ENCODE peak calls at places on chromosome 9, in five cellular contexts. V is heart right ventricle; T is Calu3; B is AG10803; C is activated effector memory CD4-positive, alpha-beta T cell treated with Interleukin-2 at 50 U/mL for 16 hours. D is an unnamed sample.

GRCh38 chr9:130243015-130243881 is 22.3 kb upstream of the HMCN2 start:
- DNase-seq in V (peak), T (peak), B (peak), C (peak), D (peak)

GRCh38 chr9:108565651-108566378 is 290.0 kb downstream of the ACTL7B start:
- DNase-seq in V (no peak), T (peak), B (peak), C (no peak), D (peak)

GRCh38 chr9:38108326-38108725 is 39.3 kb upstream of the SHB start:
- DNase-seq in V (no peak), T (no peak), B (no peak), C (no peak), D (no peak)

GRCh38 chr9:81411961-81412360 is 277.4 kb downstream of the TLE1 start:
- DNase-seq in V (no peak), T (no peak), B (peak), C (no peak), D (no peak)

GRCh38 chr9:131667576-131667975 is 72.3 kb downstream of the RAPGEF1 start:
- DNase-seq in V (no peak), T (no peak), B (peak), C (peak), D (no peak)

GRCh38 chr9:109781541-109782197 is 1.7 kb downstream of the PALM2AKAP2 start:
- DNase-seq in V (no peak), T (no peak), B (peak), C (no peak), D (no peak)

GRCh38 chr9:128341435-128341849 is 1.1 kb downstream of the SLC27A4 start:
- DNase-seq in V (peak), T (peak), B (peak), C (peak), D (peak)

GRCh38 chr9:16501098-16501663 is 369.3 kb downstream of the BNC2 start:
- DNase-seq in V (no peak), T (no peak), B (peak), C (no peak), D (no peak)

GRCh38 chr9:137956688-137957385 is 79.3 kb downstream of the CACNA1B start:
- DNase-seq in V (no peak), T (no peak), B (no peak), C (no peak), D (no peak)

GRCh38 chr9:115373000-115373709 is 255.2 kb upstream of the TNC start:
- DNase-seq in V (no peak), T (peak), B (peak), C (no peak), D (no peak)

GRCh38 chr9:124470306-124470705 is 20.1 kb downstream of the ADGRD2 start:
- DNase-seq in V (no peak), T (no peak), B (no peak), C (no peak), D (no peak)

GRCh38 chr9:133539434-133539833 is 4.9 kb downstream of the ADAMTSL2 start:
- DNase-seq in V (peak), T (no peak), B (no peak), C (no peak), D (no peak)

GRCh38 chr9:112286906-112287305 is 46.5 kb downstream of the PTBP3 start:
- DNase-seq in V (no peak), T (no peak), B (no peak), C (no peak), D (no peak)

GRCh38 chr9:25861416-25861815 is 183.2 kb upstream of the TUSC1 start:
- DNase-seq in V (no peak), T (no peak), B (peak), C (no peak), D (no peak)

GRCh38 chr9:75993434-75993833 is 103.0 kb downstream of the PCSK5 start:
- DNase-seq in V (no peak), T (peak), B (peak), C (no peak), D (no peak)

GRCh38 chr9:91572044-91572443 is 148.4 kb upstream of the NFIL3 start:
- DNase-seq in V (no peak), T (no peak), B (no peak), C (no peak), D (no peak)

GRCh38 chr9:120905794-120906248 is 20.8 kb downstream of the TRAF1 start:
- DNase-seq in V (no peak), T (no peak), B (no peak), C (no peak), D (no peak)

GRCh38 chr9:118575341-118576070 is 793.7 kb downstream of the BRINP1 start:
- DNase-seq in V (no peak), T (no peak), B (peak), C (no peak), D (no peak)

GRCh38 chr9:6894135-6894534 is 136.4 kb downstream of the KDM4C start:
- DNase-seq in V (no peak), T (no peak), B (no peak), C (no peak), D (no peak)

GRCh38 chr9:134551657-134552348 is 89.8 kb upstream of the COL5A1 start:
- DNase-seq in V (no peak), T (peak), B (peak), C (no peak), D (no peak)

GRCh38 chr9:90637626-90638025 is 5.0 kb downstream of the DIRAS2 start:
- DNase-seq in V (no peak), T (no peak), B (no peak), C (no peak), D (no peak)

GRCh38 chr9:93891549-93892310 is 63.4 kb downstream of the BARX1 start:
- DNase-seq in V (no peak), T (no peak), B (no peak), C (no peak), D (no peak)

GRCh38 chr9:129151469-129151868 is 26.6 kb downstream of the IER5L start:
- DNase-seq in V (no peak), T (no peak), B (no peak), C (no peak), D (no peak)

GRCh38 chr9:19372576-19372975 is 7.5 kb downstream of the RPS6 start:
- DNase-seq in V (no peak), T (no peak), B (no peak), C (no peak), D (no peak)

GRCh38 chr9:131270171-131271015 is 5.9 kb downstream of the FAM78A start:
- DNase-seq in V (peak), T (no peak), B (no peak), C (no peak), D (no peak)

GRCh38 chr9:127133739-127134167 is 11.3 kb upstream of the ANGPTL2 start:
- DNase-seq in V (peak), T (no peak), B (peak), C (no peak), D (peak)

GRCh38 chr9:126754436-126755324 is 50.2 kb upstream of the ZBTB43 start:
- DNase-seq in V (no peak), T (no peak), B (no peak), C (no peak), D (no peak)

GRCh38 chr9:136012651-136013050 is 51.5 kb upstream of the UBAC1 start:
- DNase-seq in V (peak), T (no peak), B (peak), C (no peak), D (peak)

GRCh38 chr9:77161966-77162365 is 15.4 kb upstream of the VPS13A start:
- DNase-seq in V (no peak), T (no peak), B (peak), C (no peak), D (no peak)

GRCh38 chr9:126329476-126330275 is 3.0 kb downstream of the MVB12B start:
- DNase-seq in V (no peak), T (no peak), B (no peak), C (no peak), D (no peak)

GRCh38 chr9:88759374-88759773 is 224.4 kb downstream of the NXNL2 start:
- DNase-seq in V (no peak), T (no peak), B (no peak), C (no peak), D (no peak)

GRCh38 chr9:14790628-14791027 is 68.1 kb upstream of the CER1 start:
- DNase-seq in V (no peak), T (no peak), B (no peak), C (no peak), D (no peak)

GRCh38 chr9:1337169-1337568 is 287.0 kb downstream of the DMRT2 start:
- DNase-seq in V (no peak), T (no peak), B (peak), C (no peak), D (no peak)

GRCh38 chr9:126677188-126678084 is 63.7 kb downstream of the LMX1B start:
- DNase-seq in V (no peak), T (no peak), B (no peak), C (no peak), D (no peak)

D was measured in ovary.